ENCODE peak calls at places on chromosomes 13 and 19, in four cellular contexts. Y is keratinocyte, P is mesothelial cell of epicardium, K is heart right ventricle. N is an unnamed sample.

GRCh38 chr13:76164290-76164689 is 528.2 kb downstream of the LMO7 start:
- DNase-seq in Y (no peak), P (no peak), K (no peak), N (no peak)

GRCh38 chr19:47676811-47677210 is 36.4 kb upstream of the EHD2 start:
- DNase-seq in Y (no peak), P (no peak), K (no peak), N (no peak)

GRCh38 chr13:32080328-32080744 is 48.8 kb downstream of the FRY start:
- DNase-seq in Y (no peak), P (no peak), K (no peak), N (peak)

GRCh38 chr19:6801397-6802086 is 29.0 kb downstream of the VAV1 start:
- DNase-seq in Y (no peak), P (no peak), K (peak), N (no peak)

GRCh38 chr19:23343434-23344010 is 51.7 kb downstream of the ZNF91 start:
- DNase-seq in Y (no peak), P (no peak), K (no peak), N (peak)

GRCh38 chr19:6481541-6482342 is at the start of gene DENND1C:
- DNase-seq in Y (no peak), P (no peak), K (peak), N (no peak)

GRCh38 chr13:72500851-72501250 is 226.6 kb downstream of the MZT1 start:
- DNase-seq in Y (no peak), P (no peak), K (no peak), N (no peak)

GRCh38 chr19:35063940-35064818 is 22.7 kb downstream of the HPN start:
- DNase-seq in Y (no peak), P (no peak), K (no peak), N (no peak)

GRCh38 chr13:94154362-94154761 is 325.1 kb downstream of the DCT start:
- DNase-seq in Y (no peak), P (no peak), K (no peak), N (peak)

GRCh38 chr13:51873419-51873818 is 11.7 kb downstream of the CCDC70 start:
- DNase-seq in Y (no peak), P (no peak), K (no peak), N (no peak)

GRCh38 chr19:33306191-33306590 is 3.9 kb upstream of the CEBPA start:
- DNase-seq in Y (no peak), P (no peak), K (no peak), N (no peak)

GRCh38 chr19:19606021-19606420 is 12.5 kb downstream of the PBX4 start:
- DNase-seq in Y (peak), P (no peak), K (no peak), N (no peak)

GRCh38 chr13:73096173-73097117 is 37.6 kb downstream of the KLF5 start:
- DNase-seq in Y (peak), P (no peak), K (no peak), N (no peak)

GRCh38 chr13:31213681-31214289 is 14.0 kb downstream of the B3GLCT start:
- DNase-seq in Y (no peak), P (no peak), K (no peak), N (no peak)

GRCh38 chr13:51818771-51819511 is 15.0 kb upstream of the DHRS12 start:
- DNase-seq in Y (no peak), P (no peak), K (no peak), N (no peak)

GRCh38 chr13:95480131-95480545 is 72.4 kb upstream of the CLDN10 start:
- DNase-seq in Y (no peak), P (no peak), K (no peak), N (no peak)

GRCh38 chr19:315811-316210 is 24.6 kb upstream of the PLPP2 start:
- DNase-seq in Y (no peak), P (no peak), K (no peak), N (no peak)

GRCh38 chr19:17866312-17867012 is 5.3 kb upstream of the SLC5A5 start:
- DNase-seq in Y (no peak), P (no peak), K (no peak), N (no peak)

GRCh38 chr13:43425234-43425633 is 361.5 kb downstream of the ENOX1 start:
- DNase-seq in Y (no peak), P (no peak), K (no peak), N (no peak)

GRCh38 chr13:83798731-83799130 is 83.5 kb downstream of the SLITRK1 start:
- DNase-seq in Y (no peak), P (no peak), K (no peak), N (no peak)

GRCh38 chr19:48724796-48725753 is 5.5 kb upstream of the MAMSTR start:
- DNase-seq in Y (peak), P (peak), K (no peak), N (no peak)

GRCh38 chr13:24627090-24627714 is 53.0 kb upstream of the ATP12A start:
- DNase-seq in Y (no peak), P (peak), K (no peak), N (no peak)

GRCh38 chr13:44402902-44403719 is 29.5 kb downstream of the SERP2 start:
- DNase-seq in Y (no peak), P (no peak), K (no peak), N (peak)

GRCh38 chr19:1101337-1101698 is 2.5 kb upstream of the GPX4 start:
- DNase-seq in Y (no peak), P (no peak), K (no peak), N (no peak)

GRCh38 chr19:42311612-42312160 is 1.4 kb upstream of the TMEM145 start:
- DNase-seq in Y (no peak), P (no peak), K (no peak), N (no peak)

DNA sequence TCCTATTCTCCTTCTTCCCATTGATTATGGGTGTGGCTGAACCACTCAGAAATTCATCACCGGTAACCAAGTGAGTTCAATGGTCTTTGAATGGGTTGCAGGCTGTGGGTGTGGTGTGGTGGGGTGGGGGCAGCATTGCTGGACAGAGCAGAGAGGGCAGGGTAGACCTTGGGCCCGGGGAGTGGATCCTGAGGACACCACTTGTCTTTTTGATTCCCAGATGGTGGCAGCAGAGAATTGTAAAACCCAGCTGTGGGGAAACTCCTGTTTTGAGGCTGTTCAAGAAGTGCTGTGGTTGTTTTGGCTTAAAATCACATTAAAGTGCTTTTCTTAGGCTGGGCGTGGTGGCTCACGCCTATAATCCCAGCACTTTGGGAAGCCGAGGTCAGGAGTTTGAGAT is 45.8 kb upstream of the RGCC start:
- DNase-seq in Y (no peak), P (no peak), K (no peak), N (no peak)
- TF ChIP-seq CTCF in Y (peak), P (no peak), K (no peak), N (peak)

GRCh38 chr13:40190656-40191100 is 475.8 kb downstream of the FOXO1 start:
- DNase-seq in Y (peak), P (no peak), K (no peak), N (no peak)
- TF ChIP-seq CTCF in Y (no peak), P (no peak), K (no peak), N (no peak)

GRCh38 chr13:113005997-113006396 is 37.0 kb downstream of the MCF2L start:
- DNase-seq in Y (no peak), P (no peak), K (no peak), N (no peak)
- TF ChIP-seq CTCF in Y (no peak), P (no peak), K (no peak), N (no peak)

GRCh38 chr13:33285420-33286124 is at the start of gene STARD13:
- DNase-seq in Y (peak), P (peak), K (peak), N (peak)
- TF ChIP-seq CTCF in Y (no peak), P (no peak), K (peak), N (no peak)